ENCODE peak calls at places on chromosome 16, in ten cellular contexts. G is ureter; M is NCI-H1417; O is COLO829; R is activated CD8-positive, alpha-beta T cell treated with anti-CD3 and anti-CD28 coated beads, Interleukin-2, amount 10 ng/mL, durations not matched to agents 7 days and 5 days; D is stimulated activated CD4-positive, alpha-beta T cell treated with anti-CD3 and anti-CD28 coated beads, Interleukin-2, amount 100 ng/mL, for 24 hours; E is left ventricle myocardium superior; S is activated CD8-positive, alpha-beta memory T cell treated with anti-CD3 and anti-CD28 coated beads for 48 hours; W is non-pigmented ciliary epithelial cell; C is EL. U is an unnamed sample.

GRCh38 chr16:71758293-71758760 is 33.8 kb upstream of the PHLPP2 start:
- DNase-seq in G (no peak), M (no peak), O (no peak), R (no peak), D (no peak), E (no peak), S (no peak), W (no peak), C (no peak), U (no peak)

GRCh38 chr16:48556913-48557351 is 53.0 kb downstream of the N4BP1 start:
- DNase-seq in G (no peak), M (no peak), O (no peak), R (peak; percentile 34), D (peak; percentile 28), E (no peak), S (no peak), W (peak; percentile 36), C (peak; percentile 69), U (no peak)

GRCh38 chr16:75108792-75109731 is 7.5 kb downstream of the LDHD start:
- DNase-seq in G (peak; percentile 95), M (no peak), O (no peak), R (peak; percentile 57), D (peak; percentile 84), E (peak; percentile 92), S (no peak), W (peak; percentile 67), C (peak; percentile 94), U (peak; percentile 99)

GRCh38 chr16:70767377-70768204 is 33.4 kb downstream of the VAC14 start:
- DNase-seq in G (no peak), M (no peak), O (no peak), R (no peak), D (no peak), E (no peak), S (no peak), W (no peak), C (peak; percentile 70), U (no peak)

GRCh38 chr16:74186589-74186988 is 110.0 kb upstream of the PSMD7 start:
- DNase-seq in G (no peak), M (peak; percentile 81), O (no peak), R (no peak), D (no peak), E (no peak), S (no peak), W (peak; percentile 27), C (peak; percentile 36), U (peak; percentile 78)

GRCh38 chr16:55834044-55834443 is 1.1 kb upstream of the CES1 start:
- DNase-seq in G (no peak), M (no peak), O (no peak), R (no peak), D (no peak), E (no peak), S (no peak), W (no peak), C (no peak), U (no peak)

GRCh38 chr16:14095883-14096551 is 24.9 kb downstream of the MRTFB start:
- DNase-seq in G (no peak), M (no peak), O (no peak), R (no peak), D (no peak), E (no peak), S (no peak), W (no peak), C (no peak), U (no peak)

GRCh38 chr16:72317378-72317777 is 145.4 kb upstream of the PMFBP1 start:
- DNase-seq in G (no peak), M (no peak), O (no peak), R (no peak), D (no peak), E (no peak), S (no peak), W (no peak), C (no peak), U (no peak)

GRCh38 chr16:57092786-57093301 is 461 bp downstream of the CPNE2 start:
- DNase-seq in G (no peak), M (peak; percentile 72), O (no peak), R (peak; percentile 46), D (peak; percentile 64), E (peak; percentile 78), S (no peak), W (no peak), C (peak; percentile 40), U (no peak)

GRCh38 chr16:11626657-11627291 is 40.1 kb upstream of the LITAF start:
- DNase-seq in G (no peak), M (no peak), O (no peak), R (no peak), D (no peak), E (no peak), S (no peak), W (no peak), C (no peak), U (no peak)